ENCODE peak calls at places on chromosomes 1 and 21, in five cellular contexts. D is HepG2, B is GM12878, X is SK-N-SH, F is K562. W is an unnamed sample. For H3K4me1, the result is how much of the 10 kb centered on the place peaks cover.

GRCh38 chr1:84750110-84750509 is 59.8 kb upstream of the SSX2IP start:
- DNase-seq in D (no peak), B (no peak), X (no peak), F (no peak), W (no peak)

GRCh38 chr1:181239086-181239485 is 150.6 kb downstream of the IER5 start:
- DNase-seq in D (no peak), B (no peak), X (no peak), F (no peak), W (no peak)

GRCh38 chr1:13892671-13893325 is 192.8 kb downstream of the PRDM2 start:
- DNase-seq in D (no peak), B (no peak), X (peak), F (no peak), W (no peak)

GRCh38 chr21:44935533-44935927 is 4.3 kb upstream of the SLX9 start:
- DNase-seq in D (no peak), B (no peak), X (no peak), F (peak), W (no peak)

GRCh38 chr1:17009706-17010105 is 2.0 kb downstream of the ATP13A2 start:
- DNase-seq in D (peak), B (no peak), X (peak), F (peak), W (no peak)

GRCh38 chr1:240683576-240683975 is 71.6 kb upstream of the GREM2 start:
- DNase-seq in D (no peak), B (no peak), X (no peak), F (no peak), W (no peak)

GRCh38 chr1:37387854-37388253 is 86.5 kb upstream of the ZC3H12A start:
- DNase-seq in D (no peak), B (no peak), X (no peak), F (no peak), W (no peak)

GRCh38 chr1:67700692-67701410 is 15.8 kb downstream of the GADD45A start:
- DNase-seq in D (peak), B (no peak), X (peak), F (peak), W (peak)

GRCh38 chr1:6495041-6495441 is 3.6 kb upstream of the PLEKHG5 start:
- DNase-seq in D (no peak), B (no peak), X (peak), F (no peak), W (no peak)

GRCh38 chr1:46394872-46395465 is 852 bp downstream of the FAAH start:
- DNase-seq in D (no peak), B (no peak), X (no peak), F (no peak), W (no peak)

GRCh38 chr1:31003613-31004230 is 61.8 kb downstream of the PUM1 start:
- DNase-seq in D (no peak), B (no peak), X (no peak), F (no peak), W (no peak)

GRCh38 chr1:47436979-47437517 is 796 bp upstream of the FOXD2 start:
- DNase-seq in D (no peak), B (no peak), X (peak), F (peak), W (no peak)

GRCh38 chr1:161117681-161118581 is at the start of the genes NIT1 and PFDN2:
- DNase-seq in D (peak), B (peak), X (peak), F (peak), W (peak)
- TF ChIP-seq ZBTB33 in D (no peak), B (no peak), X (no peak), F (peak), W (no peak)

GRCh38 chr1:227124461-227124860 is 184.4 kb downstream of the COQ8A start:
- DNase-seq in D (no peak), B (no peak), X (no peak), F (no peak), W (no peak)
- H3K4me1 ChIP-seq in D (under half), B (under half), X (under half), F (under half), W (under half)

GRCh38 chr1:9195651-9196050 is 38.9 kb upstream of the H6PD start:
- DNase-seq in D (no peak), B (no peak), X (no peak), F (no peak), W (no peak)

GRCh38 chr1:9196129-9197040 is 38.2 kb upstream of the H6PD start:
- DNase-seq in D (peak), B (peak), X (peak), F (peak), W (no peak)

GRCh38 chr1:9200441-9200840 is 34.1 kb upstream of the H6PD start:
- DNase-seq in D (no peak), B (no peak), X (no peak), F (no peak), W (no peak)

GRCh38 chr1:9198538-9199361 is 35.8 kb upstream of the H6PD start:
- DNase-seq in D (no peak), B (no peak), X (peak), F (no peak), W (no peak)

DNA sequence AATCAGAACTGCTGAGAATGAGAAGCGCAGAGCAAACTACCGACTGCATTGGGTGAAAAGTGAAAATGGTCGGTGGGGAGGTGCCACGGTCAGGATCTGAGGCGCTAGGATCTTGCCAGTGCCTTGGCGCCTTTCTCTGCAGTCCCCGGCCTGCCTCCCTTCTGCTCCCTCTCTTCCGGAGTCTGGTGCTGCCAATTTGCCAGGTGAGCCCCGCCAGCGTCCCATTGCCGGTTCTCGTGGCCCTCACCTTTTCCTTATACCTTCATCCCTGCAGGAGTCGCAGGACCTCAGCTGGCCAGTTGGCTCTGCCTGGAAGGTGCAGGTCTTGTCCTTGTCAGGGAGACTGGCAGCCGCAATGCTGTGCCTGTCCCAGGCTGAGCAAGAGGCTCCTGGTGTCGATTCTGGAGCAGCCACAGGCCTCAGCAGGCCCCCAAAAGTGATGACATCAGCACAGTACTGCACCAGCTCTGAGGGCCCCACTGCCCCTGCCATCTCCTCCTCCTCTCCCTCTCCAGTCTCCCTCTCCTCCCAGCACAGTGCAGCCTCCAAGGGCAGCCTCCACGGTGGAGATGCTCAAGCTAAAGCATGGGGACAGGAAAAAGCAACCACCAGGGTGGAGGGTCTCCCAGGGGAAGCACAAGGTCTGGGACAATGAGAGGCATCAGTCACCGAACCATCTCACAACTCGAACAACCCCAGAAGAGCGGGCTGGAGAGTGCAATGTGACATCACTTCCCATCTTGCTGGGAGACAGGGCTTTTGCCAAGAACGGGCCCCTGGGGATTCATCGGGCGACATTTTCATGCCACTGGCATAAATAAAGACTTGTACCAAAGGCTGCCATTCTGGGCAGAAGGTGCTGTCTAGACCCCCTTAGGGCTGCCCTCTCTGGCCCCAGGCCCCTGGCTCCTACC is 37.1 kb upstream of the H6PD start:
- DNase-seq in D (no peak), B (no peak), X (no peak), F (no peak), W (no peak)
- TF ChIP-seq ZBTB33 in D (no peak), B (no peak), X (no peak), F (no peak), W (no peak)

DNA sequence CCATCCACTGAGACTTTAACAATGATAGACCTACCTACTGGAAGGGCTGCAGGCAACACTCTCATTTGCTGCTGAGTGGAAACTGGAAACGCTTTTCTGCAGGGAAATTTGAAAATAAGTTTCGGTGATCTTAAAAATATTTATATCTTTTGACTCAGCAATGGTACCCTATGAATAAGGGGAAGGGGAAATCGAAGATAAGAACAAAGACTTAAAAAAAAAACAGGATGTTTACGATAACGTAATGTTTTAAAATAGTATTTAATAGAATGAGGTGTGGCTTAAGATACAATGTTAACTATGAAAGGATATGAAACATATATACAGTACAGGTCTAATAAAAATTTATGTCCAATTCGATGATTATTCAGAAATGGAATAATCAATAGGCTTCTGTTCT is 34.8 kb upstream of the CSF1 start:
- DNase-seq in D (no peak), B (no peak), X (no peak), F (no peak), W (no peak)
- H3K4me1 ChIP-seq in D (half or more), B (under half), X (under half), F (under half), W (under half)

DNA sequence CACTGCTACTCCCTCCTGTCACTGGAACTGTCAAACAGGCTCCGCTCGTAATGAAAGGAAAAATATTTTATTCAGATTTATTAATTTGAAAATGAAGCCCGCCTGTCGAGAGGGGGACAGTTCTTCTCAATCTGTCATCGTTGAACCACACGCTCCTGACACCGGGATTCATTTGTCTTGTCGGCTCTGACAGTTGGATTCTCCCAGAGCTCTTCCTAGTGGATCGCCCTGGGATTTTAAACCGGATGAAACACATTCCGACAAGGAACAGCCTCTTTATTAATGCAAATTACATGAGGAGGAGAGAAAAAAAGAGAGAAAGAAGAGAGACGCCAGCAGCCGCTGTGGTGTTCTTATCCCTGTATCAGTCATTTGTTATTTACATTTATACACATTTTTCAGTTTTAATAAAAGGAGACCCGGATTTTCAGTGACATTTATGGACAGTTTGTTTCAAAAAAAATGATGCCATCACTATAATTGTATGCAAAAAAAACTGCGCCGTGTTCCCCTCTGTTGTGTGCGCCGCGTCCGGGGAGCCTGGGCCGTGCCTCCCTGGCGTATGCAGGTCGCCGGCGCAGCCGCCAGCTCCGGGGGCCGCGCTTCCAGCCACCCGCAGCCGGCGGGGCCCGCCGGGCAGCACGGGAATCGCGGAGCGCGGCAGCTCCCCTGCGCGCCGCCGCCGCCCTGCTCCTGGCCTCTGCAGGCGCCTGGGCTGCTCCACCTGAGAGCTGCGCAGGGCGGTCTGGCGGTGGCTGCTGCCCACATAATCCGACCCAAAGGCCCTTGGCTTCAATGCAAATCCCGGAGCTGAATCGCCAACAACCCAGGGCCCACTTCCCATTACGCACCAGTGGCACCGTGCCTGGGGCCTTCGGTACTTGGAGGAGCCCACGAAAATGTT is 238.0 kb upstream of the PBX1 start:
- DNase-seq in D (no peak), B (no peak), X (peak), F (no peak), W (no peak)
- TF ChIP-seq ZBTB33 in D (no peak), B (no peak), X (no peak), F (no peak), W (no peak)

W was measured in HCT116.